ENCODE peak calls at places on chromosomes 11 and 22, in eight cellular contexts. S, H, T, R, X, P, Y and U are unnamed samples.

GRCh38 chr22:35561796-35562526 is 21.3 kb downstream of the RASD2 start:
- DNase-seq in T (no peak), P (no peak), X (no peak), S (peak), R (no peak), Y (no peak), H (no peak), U (no peak)

GRCh38 chr22:44068422-44069191 is 44.5 kb downstream of the PARVB start:
- DNase-seq in X (no peak), S (no peak), P (peak), R (no peak), Y (no peak), T (peak), H (no peak), U (no peak)

GRCh38 chr11:114346709-114347141 is 50.5 kb downstream of the NNMT start:
- DNase-seq in X (peak), Y (no peak), T (no peak), H (no peak), R (no peak), S (no peak), P (no peak), U (no peak)

GRCh38 chr22:50507421-50507990 is at the start of gene LMF2:
- DNase-seq in R (peak), Y (peak), S (no peak), X (no peak), H (no peak), T (peak), P (peak), U (peak)

GRCh38 chr22:44620129-44620840 is 81.7 kb upstream of the PRR5 start:
- DNase-seq in T (peak), S (peak), P (no peak), X (peak), R (peak), H (no peak), Y (peak), U (peak)

GRCh38 chr11:110513521-110514450 is 84.0 kb downstream of the FDX1 start:
- DNase-seq in H (no peak), S (no peak), X (no peak), T (no peak), P (no peak), Y (no peak), R (no peak), U (no peak)

GRCh38 chr11:6152126-6152525 is 18.0 kb downstream of the OR52B2 start:
- DNase-seq in Y (no peak), R (no peak), X (no peak), T (no peak), H (no peak), S (no peak), P (no peak), U (no peak)

GRCh38 chr11:28090052-28090749 is 17.8 kb downstream of the KIF18A start:
- DNase-seq in S (no peak), R (no peak), X (peak), T (no peak), Y (no peak), H (no peak), P (no peak), U (no peak)

GRCh38 chr11:73335204-73335923 is 27.3 kb downstream of the ARHGEF17 start:
- DNase-seq in R (peak), Y (peak), H (peak), T (peak), S (peak), P (peak), X (peak), U (peak)

GRCh38 chr11:121372028-121372427 is 79.5 kb downstream of the SC5D start:
- DNase-seq in R (no peak), H (no peak), T (no peak), X (no peak), Y (no peak), P (no peak), S (no peak), U (no peak)

GRCh38 chr11:18277560-18278271 is 11.7 kb downstream of the SAA1 start:
- DNase-seq in S (no peak), R (no peak), P (peak), H (no peak), Y (no peak), T (no peak), X (no peak), U (no peak)

GRCh38 chr11:27390959-27391326 is 27.9 kb upstream of the CCDC34 start:
- DNase-seq in X (no peak), T (no peak), R (no peak), H (no peak), S (peak), Y (no peak), P (no peak), U (no peak)

GRCh38 chr11:126160345-126161145 is 50.9 kb downstream of the RPUSD4 start:
- DNase-seq in H (no peak), Y (no peak), T (no peak), R (no peak), S (no peak), X (no peak), P (no peak), U (no peak)

GRCh38 chr11:130181295-130182272 is 22.0 kb downstream of the ST14 start:
- DNase-seq in X (no peak), P (no peak), S (peak), Y (no peak), R (no peak), H (no peak), T (no peak), U (no peak)

GRCh38 chr11:27599217-27599616 is 92.6 kb upstream of the LIN7C start:
- DNase-seq in R (no peak), S (peak), X (no peak), T (no peak), H (no peak), Y (no peak), P (no peak), U (no peak)

GRCh38 chr11:27401280-27401679 is 38.3 kb upstream of the CCDC34 start:
- DNase-seq in P (no peak), R (no peak), Y (no peak), X (no peak), S (no peak), H (no peak), T (no peak), U (no peak)

GRCh38 chr22:36348760-36349159 is 39.0 kb downstream of the MYH9 start:
- DNase-seq in Y (no peak), S (no peak), H (no peak), P (no peak), T (no peak), R (no peak), X (no peak), U (no peak)

GRCh38 chr11:108632041-108632440 is 32.8 kb upstream of the DDX10 start:
- DNase-seq in T (no peak), X (no peak), S (no peak), R (no peak), H (no peak), P (no peak), Y (no peak), U (no peak)

GRCh38 chr22:25777870-25778269 is 35.9 kb downstream of the MYO18B start:
- DNase-seq in T (no peak), Y (no peak), H (no peak), S (peak), X (peak), R (no peak), P (peak), U (no peak)

GRCh38 chr11:19116315-19116970 is 525 bp upstream of the ZDHHC13 start:
- DNase-seq in S (no peak), X (no peak), Y (no peak), R (no peak), H (no peak), T (peak), P (no peak), U (no peak)

GRCh38 chr11:5580577-5580976 is at the start of gene OR52B6:
- DNase-seq in Y (no peak), S (no peak), P (no peak), R (no peak), X (no peak), H (no peak), T (no peak), U (no peak)

GRCh38 chr11:121449123-121449522 is 3.0 kb upstream of the SORL1 start:
- DNase-seq in S (no peak), X (no peak), Y (no peak), H (no peak), P (no peak), T (no peak), R (no peak), U (no peak)

GRCh38 chr11:102521121-102521520 is 9.4 kb downstream of the MMP7 start:
- DNase-seq in R (no peak), Y (no peak), S (peak), H (no peak), P (no peak), T (no peak), X (no peak), U (no peak)

GRCh38 chr22:20966883-20967696 is at the start of gene AIFM3:
- DNase-seq in H (no peak), T (no peak), Y (no peak), S (no peak), X (no peak), R (no peak), P (no peak), U (no peak)

GRCh38 chr11:76207642-76208378 is 1.5 kb upstream of the WNT11 start:
- DNase-seq in T (peak), Y (peak), H (no peak), X (peak), R (peak), P (peak), S (peak), U (peak)

GRCh38 chr11:2665747-2666710 is 33.8 kb downstream of the KCNQ1OT1 start:
- DNase-seq in Y (no peak), R (no peak), T (no peak), S (no peak), X (no peak), P (no peak), H (no peak), U (no peak)